ENCODE peak calls at places on chromosomes 4 and X, in six cellular contexts. S is fibroblast of mammary gland, F is endodermal cell, J is tibial nerve, I is ascending aorta, N is left ventricle myocardium inferior. L is an unnamed sample.

GRCh38 chrX:46130246-46130645 is 415.0 kb downstream of the ZNF674 start:
- DNase-seq in F (peak), N (no peak), S (no peak), I (no peak), J (no peak), L (peak)

GRCh38 chrX:115591420-115591819 is 30.4 kb downstream of the PLS3 start:
- DNase-seq in F (no peak), S (no peak), N (no peak), I (no peak), J (no peak), L (no peak)

GRCh38 chr4:9765091-9765490 is 16.3 kb upstream of the DRD5 start:
- DNase-seq in I (no peak), J (no peak), N (no peak), S (peak), F (peak), L (peak)

GRCh38 chrX:150704030-150704613 is 10.9 kb downstream of the MTMR1 start:
- DNase-seq in J (no peak), I (no peak), N (no peak), S (no peak), F (no peak), L (no peak)

GRCh38 chr4:129327637-129328036 is 231.7 kb downstream of the C4orf33 start:
- DNase-seq in J (no peak), N (no peak), F (no peak), S (no peak), I (no peak), L (no peak)

GRCh38 chrX:151153086-151153485 is 23.3 kb upstream of the GPR50 start:
- DNase-seq in F (peak), N (no peak), I (no peak), S (peak), J (no peak), L (peak)

GRCh38 chrX:110852180-110852579 is 56.6 kb upstream of the CHRDL1 start:
- DNase-seq in N (no peak), J (no peak), S (peak), F (peak), I (no peak), L (peak)

GRCh38 chr4:6153874-6154273 is 46.5 kb downstream of the JAKMIP1 start:
- DNase-seq in S (no peak), N (no peak), J (no peak), F (peak), I (no peak), L (peak)

GRCh38 chr4:7828011-7828720 is 111.5 kb downstream of the AFAP1 start:
- DNase-seq in S (peak), J (peak), N (peak), F (no peak), I (peak), L (peak)

GRCh38 chr4:158446106-158446505 is 75.6 kb upstream of the RXFP1 start:
- DNase-seq in S (peak), F (no peak), J (no peak), I (no peak), N (no peak), L (no peak)

GRCh38 chr4:125787707-125788106 is 473.0 kb downstream of the FAT4 start:
- DNase-seq in F (no peak), J (no peak), I (no peak), N (no peak), S (no peak), L (no peak)
- TF ChIP-seq CTCF in F (peak), J (no peak), I (no peak), N (no peak), S (no peak), L (no peak)

GRCh38 chr4:37530451-37530850 is 155.7 kb downstream of the RELL1 start:
- DNase-seq in S (no peak), J (no peak), F (no peak), I (no peak), N (no peak), L (no peak)

GRCh38 chr4:37522996-37523395 is 163.2 kb downstream of the RELL1 start:
- DNase-seq in S (no peak), F (no peak), J (no peak), N (no peak), I (no peak), L (no peak)

GRCh38 chr4:37524267-37524666 is 161.9 kb downstream of the RELL1 start:
- DNase-seq in N (no peak), I (no peak), J (no peak), F (no peak), S (no peak), L (no peak)

GRCh38 chr4:37531156-37531555 is 155.0 kb downstream of the RELL1 start:
- DNase-seq in F (no peak), I (no peak), S (no peak), J (no peak), N (no peak), L (no peak)

DNA sequence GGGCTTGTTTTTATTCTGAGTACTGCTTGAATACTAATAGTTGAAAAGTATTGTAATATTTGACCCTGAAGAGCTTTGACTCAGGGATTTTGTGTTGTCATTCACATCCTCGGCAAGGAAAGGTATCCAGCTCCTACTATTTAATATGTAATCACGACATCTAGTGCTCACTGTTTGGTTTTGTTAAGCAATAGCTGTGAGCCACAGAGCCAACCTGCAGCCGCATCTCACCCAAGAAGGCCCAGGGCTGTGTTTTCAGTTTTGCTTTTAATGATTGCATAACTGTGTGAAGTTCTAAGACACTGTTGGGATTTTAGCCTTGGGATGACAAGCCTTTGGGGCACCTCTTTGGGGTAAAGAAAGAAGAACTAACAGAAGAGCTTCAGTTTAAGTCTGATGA is 158.0 kb downstream of the RELL1 start:
- DNase-seq in I (no peak), N (no peak), S (no peak), F (no peak), J (no peak), L (no peak)
- TF ChIP-seq CTCF in I (no peak), N (no peak), S (no peak), F (no peak), J (no peak), L (no peak)

DNA sequence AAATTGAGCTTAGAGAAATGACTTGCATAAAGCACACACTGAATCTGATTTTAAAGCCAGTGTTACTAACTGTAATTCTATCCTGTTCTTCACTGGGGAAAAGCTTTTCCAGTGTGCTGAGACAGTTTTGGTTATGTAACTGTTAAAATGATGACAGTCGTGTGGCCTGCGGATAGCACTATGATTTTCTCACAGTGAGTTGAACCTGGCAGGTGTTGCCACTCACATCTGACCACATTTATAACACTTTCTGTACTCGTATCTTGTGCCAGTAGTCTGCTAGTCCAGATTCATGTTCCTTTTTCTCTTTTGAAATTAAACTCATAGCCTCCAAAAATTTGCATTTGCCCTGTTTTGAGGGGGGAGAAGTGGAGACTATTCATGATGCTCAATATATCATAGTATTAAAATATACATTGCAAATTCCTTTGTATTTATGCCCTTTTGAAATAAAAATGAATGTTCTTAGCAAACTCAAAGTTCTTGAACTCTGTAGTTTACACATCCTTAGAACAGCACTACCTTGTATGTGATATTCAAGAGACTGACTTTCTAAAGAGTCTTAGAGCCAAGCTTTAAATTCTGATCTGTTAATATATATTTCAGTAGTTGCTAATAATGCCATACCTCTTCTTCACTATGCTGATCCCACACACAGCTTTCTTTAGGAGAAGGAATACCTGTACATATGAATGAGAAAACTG is 132.3 kb downstream of the PDLIM5 start:
- DNase-seq in S (no peak), J (no peak), F (no peak), I (no peak), N (no peak), L (no peak)
- TF ChIP-seq CTCF in S (no peak), J (no peak), F (no peak), I (no peak), N (no peak), L (no peak)

DNA sequence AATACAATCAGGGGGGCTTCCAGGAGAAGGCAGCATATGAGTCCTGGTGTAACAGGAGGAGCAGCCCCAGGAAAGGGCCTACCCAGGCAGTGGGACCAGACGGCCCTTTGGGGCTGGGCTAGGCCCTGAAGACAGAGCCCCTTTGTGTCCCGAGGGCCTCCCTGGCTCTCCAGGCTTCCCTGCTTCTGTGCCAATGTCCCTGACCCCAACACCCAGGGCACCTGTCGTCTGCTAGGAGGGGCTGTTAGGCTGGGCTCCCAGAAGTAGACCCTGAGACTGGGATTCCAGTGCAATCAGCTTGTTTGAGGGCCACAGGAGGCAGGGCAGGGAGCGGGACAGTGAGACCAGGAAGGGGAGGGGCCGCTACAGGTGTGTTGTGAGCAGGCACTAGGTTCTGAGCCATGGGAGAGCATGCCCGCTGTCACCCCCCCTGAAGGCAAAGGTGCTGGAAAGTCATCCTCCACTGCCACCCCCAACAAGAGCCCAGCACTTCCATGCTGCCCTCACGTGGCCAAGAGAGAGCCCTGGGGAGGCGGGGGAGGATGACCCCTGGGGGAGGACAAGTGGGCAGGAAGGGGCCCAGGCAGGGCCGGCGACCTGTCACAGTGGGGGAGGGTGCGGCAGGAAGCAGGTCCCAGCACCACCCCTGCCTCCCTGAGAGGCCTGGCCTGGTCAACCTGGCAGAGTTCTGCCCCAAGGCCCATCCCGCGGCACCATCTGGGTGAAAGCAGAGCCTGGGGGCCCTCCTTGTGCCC is 64.8 kb downstream of the ADRA2C start:
- DNase-seq in N (no peak), S (no peak), F (peak), J (no peak), I (no peak), L (no peak)
- TF ChIP-seq CTCF in N (no peak), S (no peak), F (no peak), J (no peak), I (no peak), L (no peak)

GRCh38 chrX:17549005-17549685 is 174.1 kb downstream of the NHS start:
- DNase-seq in F (peak), N (no peak), S (no peak), I (no peak), J (no peak), L (peak)

GRCh38 chrX:17553451-17553850 is 178.5 kb downstream of the NHS start:
- DNase-seq in I (peak), N (no peak), S (peak), F (peak), J (no peak), L (no peak)

GRCh38 chrX:17552251-17552650 is 177.3 kb downstream of the NHS start:
- DNase-seq in F (no peak), N (no peak), I (no peak), S (peak), J (no peak), L (no peak)

GRCh38 chrX:17547658-17548057 is 172.7 kb downstream of the NHS start:
- DNase-seq in I (no peak), S (peak), N (peak), F (no peak), J (no peak), L (no peak)

GRCh38 chrX:17550011-17550410 is 175.0 kb downstream of the NHS start:
- DNase-seq in I (no peak), N (no peak), S (no peak), J (no peak), F (no peak), L (no peak)
- TF ChIP-seq CTCF in I (no peak), N (no peak), S (no peak), J (no peak), F (peak), L (no peak)

GRCh38 chrX:10259716-10260115 is 102.9 kb downstream of the CLCN4 start:
- DNase-seq in J (no peak), I (no peak), N (no peak), F (no peak), S (peak), L (no peak)

GRCh38 chrX:10254746-10255145 is 98.0 kb downstream of the CLCN4 start:
- DNase-seq in J (no peak), I (no peak), F (no peak), N (no peak), S (no peak), L (no peak)
- TF ChIP-seq CTCF in J (no peak), I (no peak), F (peak), N (peak), S (peak), L (no peak)

GRCh38 chr4:153523171-153523757 is 57.1 kb downstream of the TMEM131L start:
- DNase-seq in I (no peak), J (no peak), N (no peak), F (no peak), S (no peak), L (no peak)
- TF ChIP-seq CTCF in I (no peak), J (no peak), N (no peak), F (no peak), S (no peak), L (no peak)